ENCODE peak calls at places on chromosomes 6 and 20, in eight cellular contexts. J, I, T, P, H, O, Y and F are unnamed samples.

GRCh38 chr6:130381459-130382380 is 15.9 kb downstream of the TMEM200A start:
- DNase-seq in H (no peak), Y (no peak), I (no peak), J (no peak), P (no peak), O (no peak), T (no peak), F (no peak)

GRCh38 chr20:62739581-62740285 is 31.1 kb downstream of the NTSR1 start:
- DNase-seq in O (peak; percentile 40), Y (no peak), P (no peak), J (peak; percentile 13), H (no peak), I (no peak), T (no peak), F (no peak)

GRCh38 chr20:2164421-2164820 is 62.8 kb downstream of the STK35 start:
- DNase-seq in T (no peak), O (no peak), I (no peak), Y (no peak), P (no peak), J (no peak), H (no peak), F (no peak)

GRCh38 chr6:56459030-56459805 is 183.5 kb downstream of the DST start:
- DNase-seq in I (peak; percentile 21), O (no peak), Y (peak; percentile 47), H (no peak), T (no peak), J (no peak), P (no peak), F (no peak)

GRCh38 chr6:27111743-27112142 is 135.8 kb upstream of the PRSS16 start:
- DNase-seq in O (no peak), P (no peak), I (no peak), Y (no peak), J (no peak), H (no peak), T (no peak), F (no peak)

GRCh38 chr6:6694825-6695710 is 106.5 kb downstream of the LY86 start:
- DNase-seq in O (no peak), T (no peak), I (peak; percentile 79), P (no peak), J (no peak), Y (no peak), H (no peak), F (no peak)

GRCh38 chr20:61718361-61718760 is 347.3 kb downstream of the TAF4 start:
- DNase-seq in I (no peak), H (no peak), Y (no peak), P (no peak), J (no peak), T (no peak), O (no peak), F (no peak)

GRCh38 chr20:4601630-4602296 is 119.9 kb upstream of the PRND start:
- DNase-seq in P (peak; percentile 33), T (no peak), H (no peak), J (no peak), I (peak; percentile 61), O (no peak), Y (no peak), F (no peak)

GRCh38 chr20:40641212-40641611 is 47.8 kb downstream of the MAFB start:
- DNase-seq in I (no peak), H (no peak), J (no peak), P (no peak), T (no peak), O (no peak), Y (no peak), F (no peak)

GRCh38 chr6:133503330-133503729 is 262.2 kb downstream of the EYA4 start:
- DNase-seq in O (no peak), Y (no peak), T (no peak), P (no peak), H (no peak), J (no peak), I (no peak), F (no peak)

GRCh38 chr20:62623488-62624324 is 18.6 kb upstream of the SLCO4A1 start:
- DNase-seq in P (peak; percentile 100), H (peak; percentile 53), Y (peak; percentile 85), T (peak; percentile 65), I (peak; percentile 90), J (peak; percentile 72), O (peak; percentile 58), F (peak; percentile 68)

GRCh38 chr6:129263117-129263516 is 380.2 kb downstream of the LAMA2 start:
- DNase-seq in H (no peak), Y (no peak), O (no peak), T (no peak), I (no peak), J (no peak), P (no peak), F (no peak)

GRCh38 chr20:50138479-50139393 is 14.8 kb downstream of the PEDS1 start:
- DNase-seq in T (no peak), I (peak; percentile 47), H (no peak), Y (no peak), O (no peak), P (no peak), J (no peak), F (no peak)

GRCh38 chr20:35232575-35232974 is 6.1 kb downstream of the MMP24 start:
- DNase-seq in H (no peak), I (no peak), T (no peak), O (no peak), J (peak; percentile 47), P (no peak), Y (peak; percentile 29), F (no peak)

GRCh38 chr20:57753332-57754164 is 43.7 kb upstream of the PMEPA1 start:
- DNase-seq in I (no peak), H (no peak), J (no peak), T (no peak), P (no peak), O (no peak), Y (no peak), F (no peak)

GRCh38 chr6:42938987-42939809 is 9.9 kb downstream of the CNPY3 start:
- DNase-seq in T (no peak), P (no peak), H (no peak), O (no peak), Y (no peak), J (no peak), I (no peak), F (no peak)

GRCh38 chr6:3277851-3278416 is 19.2 kb downstream of the PSMG4 start:
- DNase-seq in P (no peak), O (no peak), Y (no peak), J (no peak), H (no peak), T (no peak), I (no peak), F (no peak)

GRCh38 chr6:34230653-34231351 is 5.9 kb upstream of the HMGA1 start:
- DNase-seq in P (no peak), O (no peak), H (no peak), J (no peak), I (peak; percentile 60), T (no peak), Y (no peak), F (no peak)

GRCh38 chr6:27452496-27452897 is 20.4 kb downstream of the ZNF184 start:
- DNase-seq in H (no peak), I (peak; percentile 9), Y (peak; percentile 24), P (no peak), O (no peak), J (no peak), T (no peak), F (no peak)

GRCh38 chr6:84065718-84066290 is 32.2 kb downstream of the MRAP2 start:
- DNase-seq in P (no peak), T (no peak), Y (peak; percentile 68), J (no peak), O (no peak), I (peak; percentile 97), H (no peak), F (no peak)

GRCh38 chr6:5695260-5696245 is 311.2 kb downstream of the NRN1 start:
- DNase-seq in Y (peak; percentile 76), P (peak; percentile 41), J (no peak), T (no peak), O (no peak), I (peak; percentile 79), H (no peak), F (no peak)

GRCh38 chr6:19845271-19846046 is 8.3 kb downstream of the ID4 start:
- DNase-seq in H (no peak), P (no peak), O (no peak), T (no peak), I (no peak), J (no peak), Y (peak; percentile 28), F (no peak)

GRCh38 chr6:44263357-44264100 is 1.8 kb downstream of the NFKBIE start:
- DNase-seq in H (no peak), I (peak; percentile 44), J (no peak), P (no peak), Y (no peak), O (no peak), T (no peak), F (no peak)

GRCh38 chr6:135266675-135267074 is 85.6 kb downstream of the MYB start:
- DNase-seq in Y (no peak), H (no peak), J (no peak), I (no peak), O (no peak), P (no peak), T (no peak), F (no peak)

GRCh38 chr6:6317825-6318733 is 2.4 kb downstream of the F13A1 start:
- DNase-seq in P (no peak), H (no peak), J (no peak), T (no peak), I (no peak), Y (no peak), O (no peak), F (no peak)

GRCh38 chr6:722608-723007 is 29.7 kb upstream of the EXOC2 start:
- DNase-seq in J (no peak), I (no peak), P (no peak), Y (peak; percentile 66), O (no peak), H (no peak), T (no peak), F (no peak)

GRCh38 chr20:64241061-64241460 is 14.5 kb upstream of the PCMTD2 start:
- DNase-seq in O (no peak), I (no peak), J (no peak), T (no peak), Y (no peak), P (no peak), H (no peak), F (no peak)

GRCh38 chr6:51932956-51933355 is 154.5 kb downstream of the PKHD1 start:
- DNase-seq in I (no peak), Y (no peak), H (no peak), T (no peak), J (no peak), O (no peak), P (no peak), F (no peak)

GRCh38 chr20:62636446-62636845 is 5.9 kb upstream of the SLCO4A1 start:
- DNase-seq in T (no peak), P (no peak), J (no peak), H (no peak), Y (no peak), O (no peak), I (no peak), F (no peak)

GRCh38 chr6:70725817-70726413 is 58.2 kb downstream of the SMAP1 start:
- DNase-seq in O (no peak), T (no peak), I (peak; percentile 2), P (no peak), J (no peak), Y (peak; percentile 28), H (no peak), F (no peak)

GRCh38 chr6:73739097-73739496 is 43.1 kb downstream of the CD109 start:
- DNase-seq in Y (peak; percentile 76), H (no peak), T (peak; percentile 6), P (peak; percentile 44), O (no peak), I (peak; percentile 61), J (no peak), F (no peak)